ENCODE peak calls at places on chromosome X, in four cellular contexts. E is GM03348; J is ovary; L is stimulated activated CD4-positive, alpha-beta T cell treated with anti-CD3 and anti-CD28 coated beads, Interleukin-15, amount 100 ng/mL, for 1 hour. V is an unnamed sample.

GRCh38 chrX:63768760-63769159 is 16.3 kb downstream of the ARHGEF9 start:
- DNase-seq in E (no peak), J (no peak), L (no peak), V (no peak)

GRCh38 chrX:22526339-22526738 is 253.6 kb downstream of the CBLL2 start:
- DNase-seq in E (peak), J (no peak), L (no peak), V (no peak)

GRCh38 chrX:101736651-101737050 is 77.0 kb upstream of the ARMCX2 start:
- DNase-seq in E (no peak), J (no peak), L (no peak), V (no peak)

GRCh38 chrX:104330966-104331365 is 76.2 kb upstream of the ESX1 start:
- DNase-seq in E (peak), J (no peak), L (no peak), V (no peak)

GRCh38 chrX:136259543-136259942 is 8.3 kb upstream of the MAP7D3 start:
- DNase-seq in E (peak), J (no peak), L (no peak), V (no peak)

GRCh38 chrX:50704360-50704759 is 109.6 kb downstream of the SHROOM4 start:
- DNase-seq in E (peak), J (no peak), L (no peak), V (no peak)

GRCh38 chrX:110026099-110026844 is 23.4 kb downstream of the TMEM164 start:
- DNase-seq in E (peak), J (no peak), L (no peak), V (peak)

GRCh38 chrX:10549280-10549679 is 71.1 kb downstream of the MID1 start:
- DNase-seq in E (no peak), J (no peak), L (no peak), V (peak)

GRCh38 chrX:133859860-133860259 is 125.5 kb downstream of the GPC3 start:
- DNase-seq in E (peak), J (no peak), L (no peak), V (no peak)

GRCh38 chrX:115624916-115625315 is 63.9 kb downstream of the PLS3 start:
- DNase-seq in E (no peak), J (no peak), L (no peak), V (no peak)

GRCh38 chrX:136768469-136769084 is 12.2 kb downstream of the ARHGEF6 start:
- DNase-seq in E (peak), J (peak), L (no peak), V (peak)

GRCh38 chrX:137166591-137166990 is 132.8 kb upstream of the GPR101 start:
- DNase-seq in E (no peak), J (no peak), L (no peak), V (peak)

GRCh38 chrX:3493605-3494004 is 147.2 kb upstream of the MXRA5 start:
- DNase-seq in E (no peak), J (no peak), L (no peak), V (no peak)

GRCh38 chrX:70755850-70756249 is 152.7 kb downstream of the TEX11 start:
- DNase-seq in E (no peak), J (no peak), L (peak), V (no peak)

GRCh38 chrX:136260801-136261200 is 9.6 kb upstream of the MAP7D3 start:
- DNase-seq in E (peak), J (no peak), L (no peak), V (peak)

GRCh38 chrX:56995271-56995994 is at the start of gene SPIN3:
- DNase-seq in E (peak), J (peak), L (peak), V (peak)

GRCh38 chrX:116198235-116198634 is 27.7 kb downstream of the AGTR2 start:
- DNase-seq in E (no peak), J (no peak), L (no peak), V (no peak)

GRCh38 chrX:8027876-8028275 is 100.7 kb upstream of the PNPLA4 start:
- DNase-seq in E (no peak), J (no peak), L (no peak), V (no peak)

GRCh38 chrX:108270739-108271396 is 167.4 kb downstream of the COL4A6 start:
- DNase-seq in E (no peak), J (no peak), L (no peak), V (no peak)

GRCh38 chrX:6985537-6985936 is 162.0 kb upstream of the STS start:
- DNase-seq in E (no peak), J (no peak), L (no peak), V (no peak)

GRCh38 chrX:153245288-153245731 is 66.2 kb downstream of the MAGEA1 start:
- DNase-seq in E (no peak), J (no peak), L (no peak), V (peak)

GRCh38 chrX:40171513-40172168 is 73.9 kb upstream of the BCOR start:
- DNase-seq in E (peak), J (no peak), L (no peak), V (peak)

GRCh38 chrX:41482153-41482850 is 35.2 kb downstream of the NYX start:
- DNase-seq in E (no peak), J (no peak), L (no peak), V (no peak)

GRCh38 chrX:134338527-134338926 is 101.5 kb downstream of the CCDC160 start:
- DNase-seq in E (no peak), J (no peak), L (no peak), V (no peak)